ENCODE peak calls at places on chromosomes 7 and 10, in ten cellular contexts. A, F, C, K, D, L, P, Q, G and U are unnamed samples.

GRCh38 chr7:144391823-144392255 is 11.7 kb downstream of the NOBOX start:
- DNase-seq in F (peak), C (no peak), K (peak), G (peak), D (peak), A (peak), Q (peak), L (no peak), P (no peak), U (peak)

GRCh38 chr10:125811251-125811650 is 11.8 kb downstream of the UROS start:
- DNase-seq in D (no peak), P (no peak), K (no peak), A (no peak), G (no peak), L (no peak), C (no peak), F (no peak), Q (no peak), U (no peak)

GRCh38 chr10:56057860-56058259 is 303.2 kb downstream of the ZWINT start:
- DNase-seq in F (no peak), Q (no peak), G (no peak), A (no peak), C (no peak), K (no peak), P (no peak), L (no peak), D (no peak), U (no peak)

GRCh38 chr7:155803418-155804376 is 8.6 kb downstream of the SHH start:
- DNase-seq in A (peak), Q (peak), G (peak), L (no peak), K (peak), D (no peak), P (peak), C (no peak), F (no peak), U (peak)

GRCh38 chr7:17130281-17131059 is 168.0 kb upstream of the AHR start:
- DNase-seq in F (no peak), D (peak), C (no peak), L (no peak), Q (peak), A (peak), K (peak), P (no peak), G (no peak), U (no peak)

GRCh38 chr7:101586078-101586941 is 42.8 kb downstream of the MYL10 start:
- DNase-seq in D (no peak), F (no peak), G (no peak), P (no peak), L (no peak), A (peak), C (no peak), Q (no peak), K (peak), U (no peak)

GRCh38 chr7:867001-867405 is 9.4 kb upstream of the GET4 start:
- DNase-seq in D (peak), L (no peak), K (no peak), G (no peak), P (peak), F (no peak), Q (no peak), C (peak), A (no peak), U (no peak)

GRCh38 chr10:25176421-25176968 is 1.7 kb downstream of the GPR158 start:
- DNase-seq in C (no peak), L (no peak), A (peak), D (no peak), K (no peak), F (no peak), P (no peak), Q (no peak), G (no peak), U (no peak)

GRCh38 chr7:141844256-141844655 is 3.0 kb upstream of the PRSS37 start:
- DNase-seq in A (no peak), F (no peak), K (no peak), G (no peak), P (no peak), C (no peak), Q (no peak), L (no peak), D (no peak), U (no peak)

GRCh38 chr10:112872728-112873127 is 77.3 kb upstream of the TCF7L2 start:
- DNase-seq in G (peak), Q (no peak), L (no peak), F (no peak), K (no peak), D (no peak), P (no peak), C (no peak), A (peak), U (no peak)

GRCh38 chr7:877312-878232 is 1.2 kb downstream of the GET4 start:
- DNase-seq in K (peak), D (no peak), L (no peak), Q (peak), F (peak), P (peak), C (no peak), G (peak), A (peak), U (peak)

GRCh38 chr7:7772385-7772784 is 54.0 kb upstream of the RPA3 start:
- DNase-seq in Q (peak), K (no peak), L (no peak), C (no peak), G (no peak), D (no peak), F (peak), P (no peak), A (no peak), U (peak)

GRCh38 chr10:95290801-95291633 is at the start of gene PDLIM1:
- DNase-seq in G (peak), F (peak), P (peak), C (peak), K (peak), Q (peak), D (no peak), A (peak), L (peak), U (peak)

GRCh38 chr7:54788664-54789063 is 29.7 kb upstream of the SEC61G start:
- DNase-seq in P (no peak), G (peak), K (peak), Q (peak), C (no peak), A (peak), L (no peak), D (peak), F (peak), U (peak)

GRCh38 chr10:60644436-60645130 is 133.7 kb upstream of the CDK1 start:
- DNase-seq in K (no peak), D (no peak), G (no peak), L (no peak), C (no peak), Q (no peak), P (no peak), F (no peak), A (no peak), U (no peak)

GRCh38 chr10:73588656-73589055 is 2.5 kb downstream of the USP54 start:
- DNase-seq in F (no peak), A (no peak), P (no peak), L (no peak), K (peak), C (no peak), Q (peak), D (no peak), G (no peak), U (no peak)

GRCh38 chr7:119895320-119895719 is 377.7 kb upstream of the KCND2 start:
- DNase-seq in D (no peak), F (no peak), P (no peak), C (no peak), A (no peak), L (no peak), Q (no peak), G (no peak), K (no peak), U (no peak)

GRCh38 chr10:88565072-88565471 is 18.0 kb downstream of the RNLS start:
- DNase-seq in L (no peak), D (no peak), G (peak), P (no peak), K (peak), C (no peak), A (peak), Q (peak), F (peak), U (peak)

GRCh38 chr10:85614566-85614965 is 752.0 kb downstream of the GRID1 start:
- DNase-seq in Q (no peak), C (no peak), L (no peak), F (no peak), P (no peak), G (peak), K (no peak), D (no peak), A (no peak), U (no peak)

GRCh38 chr10:103241262-103242011 is 4.2 kb upstream of the RPEL1 start:
- DNase-seq in F (peak), A (peak), L (no peak), P (no peak), K (peak), D (peak), C (no peak), Q (peak), G (peak), U (no peak)

GRCh38 chr7:26200113-26200443 is 468 bp downstream of the HNRNPA2B1 start:
- DNase-seq in D (no peak), C (peak), A (peak), P (peak), K (peak), L (peak), F (peak), Q (peak), G (peak), U (peak)

GRCh38 chr10:46031648-46032532 is 1.5 kb upstream of the NCOA4 start:
- DNase-seq in A (no peak), L (no peak), G (peak), K (peak), F (no peak), C (no peak), P (no peak), Q (no peak), D (no peak), U (no peak)

GRCh38 chr7:22666732-22667131 is 60.3 kb upstream of the IL6 start:
- DNase-seq in Q (peak), P (no peak), K (no peak), C (no peak), G (no peak), A (no peak), F (peak), D (peak), L (no peak), U (no peak)

GRCh38 chr10:93152136-93152535 is 78.4 kb downstream of the CYP26A1 start:
- DNase-seq in K (no peak), P (no peak), L (no peak), A (no peak), C (no peak), D (peak), F (peak), G (no peak), Q (peak), U (no peak)

GRCh38 chr10:24822557-24822956 is 98.9 kb upstream of the ARHGAP21 start:
- DNase-seq in D (no peak), L (no peak), K (no peak), C (no peak), Q (no peak), F (no peak), A (no peak), G (no peak), P (no peak), U (peak)

GRCh38 chr7:93717217-93717900 is 142.8 kb upstream of the CALCR start:
- DNase-seq in P (no peak), G (no peak), K (no peak), D (peak), L (no peak), A (no peak), F (peak), Q (peak), C (no peak), U (no peak)

GRCh38 chr10:44853796-44854195 is 57.3 kb upstream of the TMEM72 start:
- DNase-seq in A (no peak), L (no peak), C (no peak), Q (no peak), P (no peak), G (no peak), D (no peak), K (no peak), F (no peak), U (no peak)

GRCh38 chr7:1591396-1591795 is 21.6 kb upstream of the PSMG3 start:
- DNase-seq in L (no peak), C (no peak), A (no peak), G (no peak), F (no peak), P (no peak), Q (no peak), K (no peak), D (no peak), U (no peak)

GRCh38 chr10:31133251-31133627 is 101.6 kb upstream of the ZNF438 start:
- DNase-seq in F (no peak), G (no peak), L (no peak), A (no peak), K (no peak), C (no peak), D (no peak), Q (no peak), P (no peak), U (no peak)
- H3K4me3 ChIP-seq in F (no peak), G (peak), L (peak), A (peak), K (no peak), C (peak), D (no peak), Q (no peak), P (peak), U (peak)

GRCh38 chr7:98878365-98879197 is at the start of gene TRRAP:
- DNase-seq in K (peak), F (peak), A (peak), P (peak), G (peak), C (peak), Q (peak), D (peak), L (peak), U (peak)

GRCh38 chr7:98880485-98880884 is 2.2 kb downstream of the TRRAP start:
- DNase-seq in P (no peak), D (no peak), K (no peak), Q (no peak), L (no peak), A (no peak), F (no peak), C (no peak), G (no peak), U (no peak)

GRCh38 chr7:98879989-98880337 is 1.6 kb downstream of the TRRAP start:
- DNase-seq in Q (no peak), A (no peak), G (no peak), C (no peak), K (no peak), F (no peak), P (no peak), D (no peak), L (no peak), U (no peak)

GRCh38 chr7:98877692-98878364 is 504 bp upstream of the TRRAP start:
- DNase-seq in D (no peak), L (no peak), P (no peak), F (no peak), G (no peak), K (no peak), C (no peak), Q (no peak), A (peak), U (no peak)

DNA sequence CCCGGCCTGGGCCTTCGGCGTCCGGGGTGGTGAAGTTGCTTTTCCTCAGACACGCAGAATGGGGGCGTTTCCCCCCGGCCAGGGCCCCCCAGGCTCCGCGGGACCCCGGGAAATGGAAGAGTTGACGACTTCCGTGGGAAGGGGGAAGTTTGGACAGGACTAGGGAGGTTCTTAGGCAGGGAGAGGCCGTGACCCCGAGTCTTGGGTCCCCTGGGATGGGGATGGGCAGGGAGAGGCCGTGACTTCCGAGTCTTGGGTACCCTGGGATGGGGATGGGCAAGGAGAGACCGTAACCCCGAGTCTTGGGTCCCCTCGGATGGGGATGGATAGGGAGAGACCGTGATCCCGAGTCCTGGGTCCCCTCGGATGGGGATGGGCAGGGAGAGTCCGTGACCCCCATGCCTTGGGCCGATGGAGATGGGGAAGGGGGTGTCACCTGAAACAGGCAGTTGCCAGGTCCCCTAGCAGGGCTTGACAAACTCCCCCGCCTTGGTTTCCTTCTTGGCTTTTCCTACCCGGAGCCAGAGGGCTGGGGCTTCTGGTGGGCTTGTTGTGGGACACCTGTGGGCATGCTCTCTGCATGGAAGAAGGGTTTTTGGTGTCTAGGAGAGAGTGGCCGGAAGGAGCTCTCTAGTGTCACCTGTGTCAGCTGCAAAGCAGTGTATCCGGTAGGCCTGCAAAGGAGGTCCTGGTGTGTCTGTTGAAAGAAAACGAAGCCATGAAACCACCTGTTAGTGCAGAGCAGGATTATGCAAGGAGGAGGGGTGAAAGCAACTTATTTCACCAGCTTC is 1.1 kb downstream of the TRRAP start:
- DNase-seq in P (no peak), C (no peak), D (no peak), F (peak), Q (peak), L (peak), G (peak), A (peak), K (peak), U (peak)
- TF ChIP-seq CTCF in P (no peak), C (peak), D (peak), F (peak), Q (peak), L (peak), G (peak), A (peak), K (peak), U (peak)

DNA sequence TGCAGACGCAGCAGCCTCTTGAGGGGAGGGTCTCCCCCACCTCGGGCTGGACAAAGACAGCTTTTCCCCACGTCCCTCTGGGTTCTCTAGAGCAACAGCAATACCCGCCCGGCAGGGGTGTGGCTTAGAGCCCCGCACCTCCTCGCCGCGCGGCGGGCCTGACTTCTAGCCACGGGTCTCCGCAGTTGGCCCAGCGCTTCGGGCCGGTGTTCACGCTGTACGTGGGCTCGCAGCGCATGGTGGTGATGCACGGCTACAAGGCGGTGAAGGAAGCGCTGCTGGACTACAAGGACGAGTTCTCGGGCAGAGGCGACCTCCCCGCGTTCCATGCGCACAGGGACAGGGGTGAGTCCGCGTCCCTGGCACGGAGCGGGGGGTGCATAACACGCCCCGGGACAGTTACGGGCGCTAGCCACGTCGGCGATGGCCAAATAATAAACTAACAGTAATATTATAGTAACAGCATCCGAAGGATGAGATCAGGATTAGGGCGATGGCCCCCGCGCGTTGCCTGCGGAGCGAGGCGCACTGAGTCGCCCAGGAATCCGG is 1.2 kb downstream of the CYP2E1 start:
- DNase-seq in K (no peak), A (peak), F (peak), G (peak), Q (no peak), L (no peak), P (no peak), C (no peak), D (no peak), U (no peak)
- H3K4me3 ChIP-seq in K (no peak), A (peak), F (peak), G (peak), Q (no peak), L (no peak), P (peak), C (peak), D (no peak), U (no peak)

GRCh38 chr10:114632869-114633715 is 25.0 kb downstream of the ABLIM1 start:
- DNase-seq in P (no peak), C (peak), G (no peak), A (no peak), F (peak), K (peak), L (no peak), D (peak), Q (peak), U (peak)
- TF ChIP-seq CTCF in P (no peak), C (no peak), G (no peak), A (no peak), F (no peak), K (no peak), L (no peak), D (no peak), Q (no peak), U (no peak)

GRCh38 chr7:151817315-151817690 is 59.6 kb downstream of the PRKAG2 start:
- DNase-seq in C (no peak), A (no peak), F (no peak), P (no peak), L (no peak), D (no peak), G (no peak), Q (no peak), K (no peak), U (no peak)
- H3K4me3 ChIP-seq in C (no peak), A (no peak), F (no peak), P (no peak), L (no peak), D (no peak), G (no peak), Q (no peak), K (no peak), U (no peak)

DNA sequence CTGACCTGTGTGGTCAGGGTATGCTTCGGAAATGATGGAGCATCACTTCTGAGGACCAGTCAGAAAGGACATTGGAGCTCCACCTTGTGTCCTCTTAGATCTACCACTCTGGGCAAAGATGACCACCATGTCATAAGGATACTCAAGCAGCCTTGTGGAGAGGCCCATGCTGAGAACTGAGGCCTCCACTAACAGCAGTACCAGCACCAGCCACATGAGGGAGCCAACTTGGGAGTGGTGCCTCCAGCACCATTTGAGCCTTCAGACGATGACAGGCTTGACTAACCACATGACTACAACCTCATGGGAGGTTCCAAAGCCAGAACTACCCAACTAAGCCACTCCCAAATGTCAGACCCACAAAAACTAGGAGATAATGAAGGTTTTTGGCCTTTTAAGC is 116.0 kb downstream of the NPTX2 start:
- DNase-seq in A (peak), D (peak), P (no peak), C (no peak), Q (peak), L (no peak), F (peak), K (peak), G (peak), U (peak)
- TF ChIP-seq CTCF in A (peak), D (peak), P (peak), C (peak), Q (peak), L (no peak), F (peak), K (peak), G (peak), U (peak)

GRCh38 chr10:120456143-120456625 is 843 bp upstream of the PLPP4 start:
- DNase-seq in F (no peak), L (no peak), D (no peak), K (no peak), C (no peak), P (no peak), Q (no peak), G (no peak), A (peak), U (no peak)
- H3K4me3 ChIP-seq in F (peak), L (no peak), D (peak), K (peak), C (peak), P (peak), Q (no peak), G (no peak), A (peak), U (no peak)